ENCODE peak calls at places on chromosome 2, in ten cellular contexts. R is HepG2; E is body of pancreas; Q is neural progenitor cell; A is stomach; V is effector memory CD4-positive, alpha-beta T cell; G is breast epithelium; K is A549; L is AG04450; Z is tibial nerve. Y is an unnamed sample. For H3K9me3, the result is how much of the 10 kb centered on the place peaks cover.

GRCh38 chr2:48715042-48715899 is 40.3 kb downstream of the LHCGR start:
- DNase-seq in R (no peak), E (no peak), Q (no peak), A (peak), V (no peak), G (no peak), K (no peak), L (peak), Z (peak), Y (no peak)

GRCh38 chr2:70516596-70516995 is 37.0 kb downstream of the TGFA start:
- DNase-seq in R (no peak), E (no peak), Q (no peak), A (no peak), V (no peak), G (no peak), K (peak), L (no peak), Z (no peak), Y (no peak)

GRCh38 chr2:59490192-59490591 is 1063.3 kb downstream of the BCL11A start:
- DNase-seq in R (no peak), E (no peak), Q (no peak), A (no peak), V (no peak), G (no peak), K (no peak), L (no peak), Z (no peak), Y (no peak)

GRCh38 chr2:85120363-85120762 is 12.8 kb upstream of the TCF7L1 start:
- DNase-seq in R (no peak), E (no peak), Q (no peak), A (no peak), V (no peak), G (no peak), K (no peak), L (no peak), Z (no peak), Y (no peak)

GRCh38 chr2:24972315-24972958 is 682 bp upstream of the DNAJC27 start:
- DNase-seq in R (peak), E (peak), Q (peak), A (no peak), V (no peak), G (no peak), K (peak), L (no peak), Z (no peak), Y (peak)

GRCh38 chr2:7180641-7181370 is 263.6 kb downstream of the RNF144A start:
- DNase-seq in R (peak), E (no peak), Q (no peak), A (no peak), V (no peak), G (no peak), K (peak), L (no peak), Z (no peak), Y (no peak)

GRCh38 chr2:137173514-137173913 is 408.2 kb downstream of the THSD7B start:
- DNase-seq in R (peak), E (no peak), Q (no peak), A (no peak), V (no peak), G (no peak), K (no peak), L (no peak), Z (no peak), Y (no peak)

GRCh38 chr2:233414777-233415570 is 60.7 kb downstream of the DGKD start:
- DNase-seq in R (no peak), E (no peak), Q (no peak), A (peak), V (no peak), G (no peak), K (no peak), L (no peak), Z (no peak), Y (no peak)

GRCh38 chr2:45690223-45690622 is 38.7 kb downstream of the PRKCE start:
- DNase-seq in R (no peak), E (no peak), Q (no peak), A (no peak), V (no peak), G (no peak), K (no peak), L (no peak), Z (no peak), Y (no peak)

GRCh38 chr2:60412626-60413025 is 140.8 kb downstream of the BCL11A start:
- DNase-seq in R (no peak), E (no peak), Q (no peak), A (no peak), V (no peak), G (no peak), K (no peak), L (no peak), Z (no peak), Y (no peak)

GRCh38 chr2:190407662-190408537 is at the start of gene MFSD6:
- DNase-seq in R (no peak), E (peak), Q (peak), A (peak), V (peak), G (peak), K (peak), L (no peak), Z (peak), Y (peak)

GRCh38 chr2:109489296-109489695 is 124.5 kb downstream of the SEPTIN10 start:
- DNase-seq in R (no peak), E (no peak), Q (no peak), A (no peak), V (no peak), G (no peak), K (no peak), L (no peak), Z (no peak), Y (no peak)

GRCh38 chr2:97706708-97707345 is 6.5 kb upstream of the ZAP70 start:
- DNase-seq in R (no peak), E (no peak), Q (no peak), A (no peak), V (no peak), G (peak), K (no peak), L (no peak), Z (no peak), Y (no peak)

GRCh38 chr2:46998551-46998950 is 82.9 kb upstream of the MCFD2 start:
- DNase-seq in R (no peak), E (no peak), Q (no peak), A (no peak), V (no peak), G (no peak), K (no peak), L (no peak), Z (no peak), Y (no peak)

GRCh38 chr2:43031471-43032224 is 194.8 kb downstream of the ZFP36L2 start:
- DNase-seq in R (no peak), E (no peak), Q (no peak), A (no peak), V (no peak), G (no peak), K (no peak), L (no peak), Z (no peak), Y (no peak)

GRCh38 chr2:232539298-232540231 is at the start of gene CHRNG:
- DNase-seq in R (no peak), E (no peak), Q (peak), A (peak), V (no peak), G (peak), K (no peak), L (no peak), Z (no peak), Y (no peak)

GRCh38 chr2:236754234-236754924 is 184.8 kb downstream of the ACKR3 start:
- DNase-seq in R (no peak), E (no peak), Q (peak), A (no peak), V (no peak), G (no peak), K (no peak), L (no peak), Z (no peak), Y (no peak)

GRCh38 chr2:128642316-128642715 is 323.6 kb upstream of the HS6ST1 start:
- DNase-seq in R (no peak), E (no peak), Q (no peak), A (peak), V (no peak), G (peak), K (no peak), L (no peak), Z (no peak), Y (no peak)

DNA sequence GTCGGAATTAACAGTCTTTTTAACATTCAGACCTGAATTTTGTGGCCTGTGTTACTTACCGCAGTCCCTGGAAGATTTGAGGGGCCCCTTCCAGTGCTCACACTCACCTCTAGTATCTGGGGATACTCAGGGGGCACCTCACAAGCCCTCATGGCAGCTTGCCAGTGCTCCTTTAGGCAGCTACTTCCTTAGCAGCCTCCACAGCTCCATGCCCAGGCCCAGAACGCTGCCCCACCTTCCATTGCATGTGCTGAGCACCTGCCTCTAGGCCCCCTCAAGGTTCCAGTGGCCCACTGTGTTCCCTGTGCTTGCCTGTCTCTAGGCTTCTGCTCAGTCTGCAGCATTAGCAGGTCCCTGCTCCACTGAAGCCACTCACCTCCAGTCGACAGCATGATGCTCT is 30.0 kb upstream of the PLA2R1 start:
- DNase-seq in R (no peak), E (no peak), Q (no peak), A (no peak), V (no peak), G (no peak), K (no peak), L (no peak), Z (no peak), Y (no peak)
- H3K9me3 ChIP-seq in R (under half), E (under half), Q (under half), A (under half), V (under half), G (half or more), K (under half), L (under half), Z (under half), Y (under half)

GRCh38 chr2:238586931-238587775 is 160.4 kb downstream of the ASB1 start:
- DNase-seq in R (no peak), E (no peak), Q (peak), A (peak), V (no peak), G (peak), K (no peak), L (no peak), Z (no peak), Y (no peak)
- H3K9me3 ChIP-seq in R (under half), E (under half), Q (under half), A (under half), V (under half), G (under half), K (under half), L (under half), Z (under half), Y (under half)

GRCh38 chr2:126943612-126944011 is 44.9 kb downstream of the TEX51 start:
- DNase-seq in R (no peak), E (no peak), Q (no peak), A (no peak), V (no peak), G (no peak), K (no peak), L (no peak), Z (no peak), Y (no peak)
- H3K9me3 ChIP-seq in R (under half), E (under half), Q (under half), A (under half), V (under half), G (under half), K (under half), L (under half), Z (under half), Y (under half)

GRCh38 chr2:219279151-219279915 is at the start of gene DNAJB2:
- DNase-seq in R (peak), E (peak), Q (peak), A (peak), V (peak), G (peak), K (peak), L (peak), Z (peak), Y (peak)
- H3K9me3 ChIP-seq in R (under half), E (under half), Q (under half), A (under half), V (under half), G (under half), K (under half), L (under half), Z (under half), Y (under half)

DNA sequence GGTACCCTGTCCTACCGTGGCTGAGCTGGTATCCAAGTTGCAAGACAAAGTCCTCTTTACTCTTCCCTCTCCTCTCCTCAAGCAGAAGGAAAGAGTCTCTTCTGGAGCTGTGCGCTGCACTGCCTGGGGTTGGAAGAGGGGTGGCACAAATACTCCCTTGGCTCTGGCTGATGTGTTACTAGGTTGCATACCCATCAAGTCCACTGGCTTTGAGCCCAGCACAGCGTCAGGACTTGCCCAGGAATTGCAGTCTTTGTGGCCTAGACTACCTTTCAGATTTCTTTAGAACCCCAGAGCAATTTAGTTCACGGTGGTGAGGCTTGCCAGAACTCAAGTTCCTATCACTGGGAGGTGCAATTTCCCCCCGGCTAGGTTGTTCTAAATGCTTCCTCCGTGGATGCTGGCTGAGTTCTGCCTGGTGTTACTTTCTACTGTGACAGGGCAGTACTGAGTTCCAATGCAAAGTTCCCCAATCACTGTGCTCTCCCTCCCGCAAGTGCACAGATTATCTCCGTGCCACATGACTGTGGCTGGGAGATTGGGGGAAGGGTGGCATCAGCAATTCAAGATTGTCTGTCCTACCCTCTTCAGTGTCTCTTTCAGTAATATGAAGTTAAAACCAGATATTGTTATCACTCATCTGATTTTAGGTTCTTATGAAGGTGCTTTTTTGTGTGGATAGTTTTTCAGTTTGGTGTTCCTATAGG is 13.4 kb downstream of the MYO3B start:
- DNase-seq in R (no peak), E (no peak), Q (no peak), A (no peak), V (no peak), G (no peak), K (no peak), L (no peak), Z (no peak), Y (no peak)
- H3K9me3 ChIP-seq in R (under half), E (under half), Q (under half), A (under half), V (under half), G (under half), K (under half), L (under half), Z (under half), Y (under half)

DNA sequence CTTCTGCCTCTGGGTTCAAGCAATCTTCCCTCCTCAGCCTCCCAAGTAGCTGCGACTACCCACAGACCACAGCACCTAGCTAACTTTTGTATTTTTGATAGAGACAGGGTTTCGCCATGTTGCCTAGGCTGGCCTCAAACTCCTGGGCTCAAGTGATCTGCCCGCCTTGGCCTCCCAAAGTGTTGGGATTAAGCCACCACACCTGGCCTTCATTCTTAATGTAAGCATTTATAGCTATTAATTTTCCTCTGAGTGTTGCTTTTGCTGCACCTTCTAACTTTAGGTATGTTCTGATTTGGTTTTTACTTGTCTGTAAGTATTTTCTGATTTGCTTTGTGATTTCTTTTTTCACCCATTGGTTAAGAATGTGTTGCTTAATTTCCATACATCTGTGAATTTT is 29.7 kb downstream of the CHMP3 start:
- DNase-seq in R (no peak), E (no peak), Q (no peak), A (no peak), V (no peak), G (no peak), K (no peak), L (no peak), Z (no peak), Y (no peak)
- H3K9me3 ChIP-seq in R (under half), E (under half), Q (under half), A (under half), V (under half), G (under half), K (under half), L (under half), Z (under half), Y (under half)

GRCh38 chr2:31694444-31694843 is 113.7 kb upstream of the SRD5A2 start:
- DNase-seq in R (peak), E (no peak), Q (peak), A (no peak), V (no peak), G (no peak), K (peak), L (no peak), Z (no peak), Y (no peak)

GRCh38 chr2:31693882-31694281 is 113.1 kb upstream of the SRD5A2 start:
- DNase-seq in R (no peak), E (no peak), Q (peak), A (no peak), V (no peak), G (no peak), K (no peak), L (no peak), Z (no peak), Y (no peak)

DNA sequence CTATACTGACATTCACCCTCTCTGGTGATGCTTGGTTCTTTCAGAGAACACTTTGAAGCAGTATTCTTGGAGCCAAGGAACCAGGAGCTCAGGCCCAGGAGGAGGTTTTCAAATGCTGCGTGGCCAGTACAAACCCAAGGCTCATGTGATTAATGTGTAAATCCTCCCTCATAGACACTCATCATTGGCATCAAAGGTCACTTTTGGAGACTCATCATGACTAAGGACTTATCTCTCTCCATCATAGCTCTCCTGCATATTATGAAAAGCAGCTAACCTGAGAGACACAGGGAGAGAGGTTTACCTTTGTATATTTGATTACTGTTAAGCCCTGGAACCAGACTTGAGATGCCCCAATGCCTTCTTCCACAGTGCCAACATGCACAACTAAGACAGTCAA is 115.3 kb upstream of the SRD5A2 start:
- DNase-seq in R (no peak), E (no peak), Q (no peak), A (no peak), V (no peak), G (no peak), K (peak), L (no peak), Z (no peak), Y (no peak)
- H3K9me3 ChIP-seq in R (under half), E (under half), Q (under half), A (under half), V (under half), G (half or more), K (under half), L (under half), Z (under half), Y (under half)

Y was measured in T-helper 17 cell.